ENCODE peak calls at places on chromosomes 1 and 21, in five cellular contexts. M is HepG2, O is HCT116, N is Panc1, A is K562. P is an unnamed sample.

GRCh38 chr1:24216254-24216653 is 29.2 kb upstream of the IFNLR1 start:
- DNase-seq in N (no peak), O (no peak), M (no peak), A (no peak), P (no peak)

GRCh38 chr1:70542856-70543255 is 131.8 kb downstream of the CTH start:
- DNase-seq in M (no peak), N (no peak), A (no peak), O (no peak), P (no peak)

GRCh38 chr1:181743878-181744312 is 260.6 kb downstream of the CACNA1E start:
- DNase-seq in O (no peak), M (no peak), A (no peak), N (no peak), P (no peak)

GRCh38 chr1:154856049-154856448 is 14.0 kb downstream of the KCNN3 start:
- DNase-seq in M (no peak), A (no peak), N (no peak), O (no peak), P (no peak)

GRCh38 chr1:54459140-54459539 is 52.9 kb upstream of the SSBP3 start:
- DNase-seq in A (no peak), M (no peak), O (no peak), N (no peak), P (no peak)

GRCh38 chr1:203695116-203695515 is 68.5 kb downstream of the ATP2B4 start:
- DNase-seq in N (no peak), O (no peak), A (no peak), M (no peak), P (no peak)

GRCh38 chr1:41713557-41714327 is 205.0 kb downstream of the HIVEP3 start:
- DNase-seq in N (no peak), M (no peak), A (no peak), O (no peak), P (no peak)

GRCh38 chr21:39837861-39838359 is 29.3 kb upstream of the PCP4 start:
- DNase-seq in A (no peak), M (no peak), O (no peak), N (no peak), P (no peak)

GRCh38 chr1:167227934-167228378 is 7.3 kb downstream of the POU2F1 start:
- DNase-seq in M (peak; percentile 35), A (no peak), N (no peak), O (no peak), P (peak; percentile 41)

GRCh38 chr1:189669846-189670245 is 807.8 kb downstream of the BRINP3 start:
- DNase-seq in A (no peak), M (no peak), O (no peak), N (no peak), P (no peak)

GRCh38 chr1:11920239-11920903 is 5.9 kb downstream of the KIAA2013 start:
- DNase-seq in M (no peak), O (no peak), A (no peak), N (no peak), P (no peak)

GRCh38 chr1:179167418-179167777 is 62.1 kb downstream of the ABL2 start:
- DNase-seq in A (no peak), N (no peak), M (no peak), O (no peak), P (no peak)

GRCh38 chr1:176857632-176858031 is 306.9 kb downstream of the ASTN1 start:
- DNase-seq in M (no peak), N (no peak), A (no peak), O (no peak), P (no peak)

GRCh38 chr1:38134294-38134755 is 87.7 kb upstream of the POU3F1 start:
- DNase-seq in M (no peak), A (no peak), N (no peak), O (no peak), P (no peak)

GRCh38 chr1:87766737-87767136 is 438.1 kb downstream of the LMO4 start:
- DNase-seq in M (no peak), N (no peak), O (no peak), A (no peak), P (no peak)

GRCh38 chr1:246527402-246528088 is 20.5 kb upstream of the SMYD3 start:
- DNase-seq in M (no peak), A (no peak), O (no peak), N (no peak), P (peak; percentile 79)

GRCh38 chr21:36750579-36750959 is 51.7 kb downstream of the SIM2 start:
- DNase-seq in O (no peak), N (no peak), A (no peak), M (no peak), P (no peak)

GRCh38 chr1:2073382-2074230 is 23.4 kb downstream of the PRKCZ start:
- DNase-seq in A (peak; percentile 32), O (no peak), N (no peak), M (no peak), P (no peak)

GRCh38 chr1:21337931-21338567 is 47.8 kb upstream of the ECE1 start:
- DNase-seq in M (no peak), N (no peak), O (no peak), A (no peak), P (no peak)

GRCh38 chr1:3012511-3013291 is 8.6 kb upstream of the ACTRT2 start:
- DNase-seq in N (no peak), A (peak; percentile 91), M (peak; percentile 12), O (no peak), P (peak; percentile 4)

GRCh38 chr1:67978988-67979516 is 71.4 kb downstream of the DIRAS3 start:
- DNase-seq in A (no peak), M (peak; percentile 37), O (peak; percentile 78), N (no peak), P (no peak)

GRCh38 chr1:47686731-47687617 is 249.1 kb downstream of the FOXD2 start:
- DNase-seq in M (no peak), O (no peak), A (no peak), N (no peak), P (no peak)

GRCh38 chr1:106568161-106568560 is 488.3 kb upstream of the PRMT6 start:
- DNase-seq in A (no peak), O (no peak), N (no peak), M (no peak), P (no peak)

GRCh38 chr1:245972476-245972875 is 534.6 kb downstream of the SMYD3 start:
- DNase-seq in A (no peak), N (no peak), O (no peak), M (no peak), P (no peak)

GRCh38 chr1:51926171-51926812 is 47.8 kb upstream of the NRDC start:
- DNase-seq in M (no peak), O (no peak), N (peak; percentile 27), A (peak; percentile 32), P (peak; percentile 3)

GRCh38 chr1:76109404-76109803 is 34.9 kb downstream of the ST6GALNAC3 start:
- DNase-seq in O (no peak), M (no peak), N (no peak), A (no peak), P (no peak)

GRCh38 chr1:234605983-234606730 is 3.8 kb downstream of the IRF2BP2 start:
- DNase-seq in O (no peak), N (no peak), M (peak; percentile 74), A (no peak), P (peak; percentile 67)

GRCh38 chr1:162275622-162276175 is 101.0 kb downstream of the SPATA46 start:
- DNase-seq in M (no peak), A (no peak), O (no peak), N (no peak), P (no peak)

GRCh38 chr1:109161836-109162606 is 48.1 kb downstream of the ELAPOR1 start:
- DNase-seq in M (no peak), O (no peak), N (no peak), A (no peak), P (peak; percentile 90)

GRCh38 chr21:35138665-35139381 is 89.7 kb upstream of the RUNX1 start:
- DNase-seq in M (no peak), A (peak; percentile 33), N (no peak), O (peak; percentile 93), P (no peak)

GRCh38 chr1:62386351-62387121 is 50.3 kb upstream of the USP1 start:
- DNase-seq in O (no peak), N (no peak), M (peak; percentile 88), A (no peak), P (no peak)

GRCh38 chr1:29426701-29427279 is 190.5 kb downstream of the PTPRU start:
- DNase-seq in N (no peak), O (no peak), M (no peak), A (no peak), P (no peak)

GRCh38 chr1:200035956-200036615 is 8.6 kb downstream of the NR5A2 start:
- DNase-seq in O (no peak), N (no peak), M (no peak), A (no peak), P (no peak)

DNA sequence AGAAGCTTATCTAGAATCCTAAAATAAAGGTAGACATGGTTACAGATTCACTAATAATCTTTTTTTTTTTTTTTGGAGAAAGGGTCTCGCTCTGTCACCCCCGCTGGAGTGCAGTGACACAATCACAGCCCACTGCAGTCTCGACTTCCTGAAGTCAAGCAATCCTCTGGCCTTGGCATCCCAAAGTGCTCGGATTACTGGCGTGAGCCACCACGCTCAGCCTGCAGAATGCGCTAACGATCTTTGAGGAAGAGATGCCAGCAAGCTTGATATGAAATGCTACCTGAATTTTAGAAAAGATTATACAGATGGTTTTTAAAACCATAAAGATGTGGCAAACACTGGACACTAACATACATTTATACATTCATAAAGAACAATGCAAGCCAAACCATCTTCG is 4.1 kb upstream of the GNPAT start:
- DNase-seq in O (no peak), M (no peak), N (no peak), A (no peak), P (no peak)
- TF ChIP-seq REST in O (no peak), M (no peak), N (no peak), A (no peak), P (no peak)

GRCh38 chr1:117136749-117137148 is 15.2 kb upstream of the TRIM45 start:
- DNase-seq in N (no peak), A (no peak), M (no peak), O (no peak), P (no peak)
- TF ChIP-seq POLR2AphosphoS5 in N (no peak), A (no peak), M (no peak), O (no peak), P (no peak)

DNA sequence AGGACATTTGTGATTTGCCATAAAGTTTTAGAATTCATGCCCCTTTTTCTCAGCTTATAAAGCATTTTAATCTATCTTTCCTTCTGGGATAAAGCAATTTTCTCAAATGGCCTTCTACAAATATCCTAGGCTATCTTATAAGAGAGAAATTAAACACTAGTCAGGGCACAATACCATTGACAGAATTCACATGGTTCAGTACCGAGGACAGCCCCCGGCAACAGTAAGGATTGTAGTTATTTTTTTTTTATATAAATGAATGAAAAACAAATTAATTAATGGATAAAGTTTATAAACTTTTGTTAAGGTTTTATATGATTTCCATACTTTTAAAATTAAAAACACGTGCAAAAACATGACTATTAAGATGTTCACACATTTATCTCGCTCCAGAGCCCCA is 6.9 kb upstream of the KRTAP20-2 start:
- DNase-seq in A (no peak), N (no peak), O (no peak), M (no peak), P (no peak)
- TF ChIP-seq REST in A (no peak), N (no peak), O (no peak), M (no peak), P (peak; percentile 54)

DNA sequence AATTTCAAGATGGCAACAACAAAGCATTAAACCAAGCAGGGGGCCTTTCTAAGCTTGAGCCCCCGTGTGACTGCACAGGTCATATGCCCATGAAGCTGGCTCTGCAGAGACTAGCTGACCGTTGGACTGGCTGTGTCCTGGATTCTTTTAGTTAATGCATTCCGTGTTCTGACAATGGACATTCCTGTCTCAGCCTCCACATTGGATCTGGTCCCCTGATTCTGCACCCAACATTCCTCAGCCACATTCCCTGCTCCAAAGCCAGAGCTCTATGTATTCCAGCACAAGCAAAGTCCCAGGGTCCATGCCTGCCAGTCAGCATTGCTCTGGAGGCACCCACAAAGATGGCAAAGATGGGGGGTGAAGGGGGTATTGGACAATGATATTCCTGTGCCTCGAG is 5.1 kb upstream of the NAV1 start:
- DNase-seq in N (no peak), O (no peak), M (no peak), A (no peak), P (no peak)
- TF ChIP-seq POLR2AphosphoS5 in N (no peak), O (no peak), M (no peak), A (no peak), P (no peak)

P was measured in HL-60.